ENCODE peak calls at places on chromosomes 7 and 10, in seven cellular contexts. O is smooth muscle cell of the brain vasculature; G is D341Med; W is stimulated activated CD8-positive, alpha-beta memory T cell treated with anti-CD3 and anti-CD28 coated beads, Interleukin-7, amount 100 ng/mL, for 1 hour; C is hypothalamus; I is CD8-positive, alpha-beta memory T cell; U is NCI-H345. B is an unnamed sample.

GRCh38 chr7:111148134-111148533 is 57.2 kb downstream of the LRRN3 start:
- DNase-seq in U (no peak), I (no peak), G (no peak), W (no peak), C (no peak), O (no peak), B (no peak)

GRCh38 chr7:83161186-83161585 is 1.5 kb downstream of the PCLO start:
- DNase-seq in I (no peak), W (no peak), O (no peak), C (no peak), U (no peak), G (no peak), B (no peak)

GRCh38 chr10:103186128-103186527 is 6.9 kb downstream of the NT5C2 start:
- DNase-seq in G (no peak), I (no peak), U (no peak), W (no peak), C (no peak), O (no peak), B (no peak)

GRCh38 chr7:68789597-68789996 is 808.7 kb upstream of the AUTS2 start:
- DNase-seq in C (no peak), U (no peak), G (no peak), W (no peak), I (no peak), O (no peak), B (no peak)

GRCh38 chr7:136002802-136003201 is 25.6 kb upstream of the MTPN start:
- DNase-seq in I (no peak), U (no peak), C (no peak), O (no peak), G (no peak), W (no peak), B (no peak)

GRCh38 chr10:78473016-78473415 is 439.4 kb downstream of the RPS24 start:
- DNase-seq in W (no peak), I (no peak), C (no peak), G (no peak), U (no peak), O (no peak), B (peak; percentile 3)

GRCh38 chr7:149147730-149148653 is 739 bp downstream of the ZNF398 start:
- DNase-seq in W (peak; percentile 34), I (peak; percentile 78), U (peak; percentile 46), G (peak; percentile 83), C (peak; percentile 61), O (no peak), B (peak; percentile 75)

GRCh38 chr7:100065452-100066186 is 15.9 kb downstream of the ZNF3 start:
- DNase-seq in G (no peak), U (no peak), C (no peak), O (no peak), W (no peak), I (no peak), B (peak; percentile 62)

GRCh38 chr7:14000247-14000646 is 10.8 kb upstream of the ETV1 start:
- DNase-seq in I (no peak), W (no peak), G (no peak), C (no peak), U (no peak), O (no peak), B (no peak)

GRCh38 chr10:49285232-49285631 is 13.7 kb upstream of the C10orf71 start:
- DNase-seq in G (no peak), I (no peak), C (no peak), U (no peak), W (no peak), O (no peak), B (no peak)

GRCh38 chr7:85074016-85074415 is 112.8 kb downstream of the SEMA3D start:
- DNase-seq in G (no peak), C (no peak), O (no peak), U (no peak), W (no peak), I (no peak), B (no peak)

GRCh38 chr7:68321076-68321639 is 1277.1 kb upstream of the AUTS2 start:
- DNase-seq in C (no peak), W (no peak), I (no peak), U (peak; percentile 96), G (peak; percentile 67), O (no peak), B (no peak)

GRCh38 chr10:89591111-89591795 is 53.8 kb downstream of the PANK1 start:
- DNase-seq in I (no peak), O (no peak), G (no peak), U (no peak), C (no peak), W (no peak), B (no peak)

GRCh38 chr7:47183896-47184629 is 397.8 kb downstream of the TNS3 start:
- DNase-seq in G (no peak), W (no peak), O (no peak), U (no peak), I (no peak), C (no peak), B (no peak)

GRCh38 chr10:59688921-59689351 is 20.7 kb downstream of the SLC16A9 start:
- DNase-seq in W (no peak), C (no peak), U (no peak), G (no peak), O (no peak), I (no peak), B (no peak)

GRCh38 chr7:16071246-16071857 is 350.0 kb downstream of the CRPPA start:
- DNase-seq in W (no peak), C (no peak), G (peak; percentile 61), U (peak; percentile 70), O (peak; percentile 33), I (peak; percentile 26), B (peak; percentile 70)

GRCh38 chr10:88460601-88461000 is 122.5 kb downstream of the RNLS start:
- DNase-seq in W (no peak), U (no peak), C (no peak), O (no peak), G (no peak), I (no peak), B (no peak)

GRCh38 chr10:12050528-12050927 is 7.9 kb upstream of the UPF2 start:
- DNase-seq in O (no peak), U (no peak), C (no peak), G (no peak), I (no peak), W (no peak), B (no peak)

GRCh38 chr7:121102619-121103018 is 114.1 kb downstream of the CPED1 start:
- DNase-seq in U (no peak), C (no peak), O (no peak), W (no peak), I (no peak), G (no peak), B (no peak)

GRCh38 chr10:114662651-114663217 is 4.7 kb upstream of the ABLIM1 start:
- DNase-seq in W (no peak), C (no peak), G (no peak), I (no peak), U (no peak), O (no peak), B (no peak)

B was measured in K562.